ENCODE peak calls at places on chromosomes 3 and 15, in five cellular contexts. K is heart left ventricle; L is CD8-positive, alpha-beta T cell; Q is T-helper 1 cell; V is progenitor cell of endocrine pancreas. H is an unnamed sample.

GRCh38 chr3:94082412-94082937 is 19.6 kb downstream of the NSUN3 start:
- DNase-seq in K (no peak), L (no peak), Q (no peak), V (no peak), H (no peak)

GRCh38 chr3:30644615-30645014 is 38.2 kb downstream of the TGFBR2 start:
- DNase-seq in K (peak), L (peak), Q (no peak), V (no peak), H (no peak)

GRCh38 chr3:38627956-38628355 is 21.5 kb downstream of the SCN5A start:
- DNase-seq in K (no peak), L (no peak), Q (no peak), V (no peak), H (no peak)

GRCh38 chr15:94673801-94674200 is 442.4 kb downstream of the MCTP2 start:
- DNase-seq in K (no peak), L (no peak), Q (no peak), V (no peak), H (no peak)

GRCh38 chr15:97745481-97746071 is 214.9 kb upstream of the ARRDC4 start:
- DNase-seq in K (peak), L (no peak), Q (no peak), V (no peak), H (no peak)

GRCh38 chr3:55636300-55637195 is 149.4 kb upstream of the WNT5A start:
- DNase-seq in K (no peak), L (no peak), Q (no peak), V (no peak), H (no peak)

GRCh38 chr3:48219543-48219942 is 3.8 kb upstream of the CAMP start:
- DNase-seq in K (no peak), L (no peak), Q (no peak), V (no peak), H (no peak)

GRCh38 chr3:196969660-196970546 is 1.3 kb upstream of the PIGZ start:
- DNase-seq in K (peak), L (peak), Q (peak), V (peak), H (peak)

GRCh38 chr3:52146811-52147210 is 7.4 kb downstream of the POC1A start:
- DNase-seq in K (no peak), L (no peak), Q (no peak), V (no peak), H (no peak)

GRCh38 chr15:55204464-55204863 is 7.7 kb upstream of the RSL24D1 start:
- DNase-seq in K (no peak), L (no peak), Q (no peak), V (no peak), H (no peak)

GRCh38 chr15:76366714-76367113 is 30.1 kb downstream of the ISL2 start:
- DNase-seq in K (no peak), L (no peak), Q (no peak), V (no peak), H (no peak)

GRCh38 chr15:62505761-62506160 is 340.7 kb upstream of the C2CD4B start:
- DNase-seq in K (no peak), L (no peak), Q (no peak), V (no peak), H (no peak)

GRCh38 chr15:63727542-63727941 is 106.2 kb downstream of the HERC1 start:
- DNase-seq in K (no peak), L (no peak), Q (no peak), V (no peak), H (no peak)

GRCh38 chr3:151903501-151903991 is 30.1 kb downstream of the SUCNR1 start:
- DNase-seq in K (no peak), L (no peak), Q (no peak), V (no peak), H (no peak)